ENCODE peak calls at places on chromosomes 3 and 15, in four cellular contexts. S is stromal cell of bone marrow, A is Ammon's horn, Z is WTC11. H is an unnamed sample.

GRCh38 chr15:80367094-80367493 is 37.1 kb upstream of the ARNT2 start:
- DNase-seq in S (no peak), Z (peak; percentile 58), A (no peak), H (peak; percentile 13)

GRCh38 chr3:140343709-140344417 is 334.0 kb upstream of the TRIM42 start:
- DNase-seq in Z (no peak), A (no peak), S (peak; percentile 28), H (no peak)

GRCh38 chr3:127717357-127718243 is 44.8 kb downstream of the ABTB1 start:
- DNase-seq in A (no peak), S (no peak), Z (no peak), H (no peak)

GRCh38 chr3:179286331-179286730 is 35.4 kb upstream of the KCNMB3 start:
- DNase-seq in A (no peak), Z (no peak), S (no peak), H (no peak)

GRCh38 chr3:3081659-3082546 is 28.3 kb downstream of the IL5RA start:
- DNase-seq in S (no peak), A (no peak), Z (no peak), H (no peak)

GRCh38 chr3:195770081-195770840 is 41.5 kb downstream of the MUC4 start:
- DNase-seq in S (no peak), Z (no peak), A (no peak), H (no peak)

GRCh38 chr15:27353837-27354236 is 382.9 kb downstream of the GABRG3 start:
- DNase-seq in A (no peak), Z (no peak), S (no peak), H (peak; percentile 10)

GRCh38 chr15:99431661-99432091 is 134.1 kb upstream of the MEF2A start:
- DNase-seq in A (no peak), Z (no peak), S (no peak), H (no peak)

GRCh38 chr3:14254812-14255702 is 76.4 kb downstream of the LSM3 start:
- DNase-seq in S (no peak), A (no peak), Z (no peak), H (no peak)

GRCh38 chr15:63605816-63606215 is 8.6 kb downstream of the FBXL22 start:
- DNase-seq in S (no peak), Z (no peak), A (no peak), H (no peak)

GRCh38 chr15:71120428-71120944 is 5.2 kb downstream of the THSD4 start:
- DNase-seq in S (no peak), A (no peak), Z (no peak), H (no peak)

GRCh38 chr3:196774845-196775422 is 35.3 kb downstream of the PAK2 start:
- DNase-seq in A (no peak), Z (no peak), S (no peak), H (peak; percentile 32)

GRCh38 chr3:150090006-150090405 is 119.3 kb upstream of the PFN2 start:
- DNase-seq in A (no peak), S (no peak), Z (no peak), H (no peak)

GRCh38 chr3:86958534-86958933 is 32.4 kb downstream of the VGLL3 start:
- DNase-seq in S (no peak), Z (no peak), A (no peak), H (peak; percentile 86)

GRCh38 chr3:141941093-141941492 is 64.7 kb downstream of the ATP1B3 start:
- DNase-seq in Z (no peak), A (no peak), S (no peak), H (no peak)

GRCh38 chr3:32819581-32820348 is 2.0 kb downstream of the TRIM71 start:
- DNase-seq in S (no peak), Z (no peak), A (no peak), H (no peak)

GRCh38 chr15:87707581-87708130 is 548.9 kb downstream of the NTRK3 start:
- DNase-seq in S (no peak), A (peak; percentile 25), Z (no peak), H (no peak)

GRCh38 chr15:85858586-85859375 is 64.1 kb upstream of the KLHL25 start:
- DNase-seq in A (peak; percentile 76), S (peak; percentile 30), Z (peak; percentile 85), H (peak; percentile 68)

GRCh38 chr3:53129344-53129743 is 891 bp downstream of the RFT1 start:
- DNase-seq in A (no peak), S (no peak), Z (no peak), H (no peak)

GRCh38 chr3:179544981-179545645 is 17.6 kb upstream of the ACTL6A start:
- DNase-seq in Z (no peak), S (peak; percentile 83), A (no peak), H (peak; percentile 56)

GRCh38 chr15:40253179-40253790 is 14.4 kb downstream of the PAK6 start:
- DNase-seq in A (no peak), Z (no peak), S (no peak), H (no peak)

GRCh38 chr3:22319446-22319845 is 568.4 kb upstream of the ZNF385D start:
- DNase-seq in Z (no peak), A (no peak), S (no peak), H (peak; percentile 69)

GRCh38 chr15:55250392-55250791 is 39.2 kb downstream of the RAB27A start:
- DNase-seq in S (peak; percentile 55), Z (no peak), A (no peak), H (peak; percentile 96)

GRCh38 chr3:178982138-178982537 is 89.5 kb downstream of the ZMAT3 start:
- DNase-seq in S (no peak), A (no peak), Z (no peak), H (peak; percentile 32)

GRCh38 chr3:40213556-40213955 is 96.0 kb upstream of the EIF1B start:
- DNase-seq in Z (no peak), S (no peak), A (no peak), H (no peak)

GRCh38 chr3:66106788-66107187 is 68.1 kb upstream of the MAGI1 start:
- DNase-seq in Z (no peak), S (no peak), A (no peak), H (peak; percentile 26)

GRCh38 chr3:150349314-150350097 is 58.6 kb upstream of the TSC22D2 start:
- DNase-seq in Z (no peak), A (peak; percentile 94), S (no peak), H (no peak)

GRCh38 chr3:177521305-177521704 is 324.0 kb upstream of the TBL1XR1 start:
- DNase-seq in A (no peak), Z (peak; percentile 65), S (no peak), H (no peak)

GRCh38 chr3:44065311-44065710 is 176.4 kb upstream of the TOPAZ1 start:
- DNase-seq in S (no peak), Z (no peak), A (peak; percentile 30), H (no peak)

GRCh38 chr3:136862611-136862951 is 573 bp downstream of the NCK1 start:
- DNase-seq in Z (peak; percentile 61), S (no peak), A (peak; percentile 47), H (peak; percentile 67)

GRCh38 chr3:45056608-45057301 is 30.7 kb downstream of the CLEC3B start:
- DNase-seq in S (no peak), Z (no peak), A (no peak), H (peak; percentile 42)

GRCh38 chr15:98858610-98859023 is 149.0 kb downstream of the PGPEP1L start:
- DNase-seq in Z (no peak), S (no peak), A (no peak), H (no peak)

GRCh38 chr3:38534604-38535003 is 38.5 kb downstream of the EXOG start:
- DNase-seq in S (no peak), Z (no peak), A (no peak), H (no peak)

GRCh38 chr3:197234947-197235914 is 63.2 kb downstream of the DLG1 start:
- DNase-seq in S (no peak), A (no peak), Z (no peak), H (no peak)

GRCh38 chr3:142047021-142047369 is 102.3 kb downstream of the TFDP2 start:
- DNase-seq in Z (no peak), S (no peak), A (no peak), H (no peak)

GRCh38 chr3:149016242-149016641 is 24.9 kb downstream of the GYG1 start:
- DNase-seq in A (no peak), S (no peak), Z (no peak), H (no peak)

GRCh38 chr3:56303508-56303907 is 164.8 kb downstream of the ERC2 start:
- DNase-seq in A (peak; percentile 78), Z (peak; percentile 72), S (peak; percentile 25), H (peak; percentile 80)

GRCh38 chr3:149877668-149878067 is 64.7 kb downstream of the RNF13 start:
- DNase-seq in A (no peak), S (no peak), Z (no peak), H (no peak)

GRCh38 chr15:77426871-77427270 is 6.2 kb downstream of the HMG20A start:
- DNase-seq in A (no peak), S (no peak), Z (no peak), H (no peak)

H was measured in choroid plexus epithelial cell.